ENCODE peak calls at places on chromosomes 11 and 22, in seven cellular contexts. One of them, this sample, is unnamed.

GRCh38 chr11:117096973-117097566 is 1.2 kb downstream of the SIK3 start:
- DNase-seq in CD8-positive, alpha-beta T cell: no peak
- DNase-seq in GF-D8: peak
- DNase-seq in AG20443: no peak
- DNase-seq in substantia nigra: peak
- DNase-seq in A172: no peak
- DNase-seq in HL-60: no peak
- DNase-seq in this sample: no peak

GRCh38 chr22:23117890-23118646 is 23.7 kb downstream of the RSPH14 start:
- DNase-seq in CD8-positive, alpha-beta T cell: no peak
- DNase-seq in GF-D8: no peak
- DNase-seq in AG20443: no peak
- DNase-seq in substantia nigra: no peak
- DNase-seq in A172: no peak
- DNase-seq in HL-60: no peak
- DNase-seq in this sample: no peak

GRCh38 chr11:1639102-1639620 is 9.6 kb downstream of the KRTAP5-5 start:
- DNase-seq in CD8-positive, alpha-beta T cell: no peak
- DNase-seq in GF-D8: no peak
- DNase-seq in AG20443: no peak
- DNase-seq in substantia nigra: no peak
- DNase-seq in A172: no peak
- DNase-seq in HL-60: no peak
- DNase-seq in this sample: no peak

GRCh38 chr11:60925685-60926267 is 1.5 kb downstream of the TMEM132A start:
- DNase-seq in CD8-positive, alpha-beta T cell: no peak
- DNase-seq in GF-D8: no peak
- DNase-seq in AG20443: no peak
- DNase-seq in substantia nigra: no peak
- DNase-seq in A172: peak
- DNase-seq in HL-60: no peak
- DNase-seq in this sample: no peak

GRCh38 chr11:132258865-132259264 is 888.5 kb downstream of the NTM start:
- DNase-seq in CD8-positive, alpha-beta T cell: no peak
- DNase-seq in GF-D8: no peak
- DNase-seq in AG20443: peak
- DNase-seq in substantia nigra: no peak
- DNase-seq in A172: no peak
- DNase-seq in HL-60: no peak
- DNase-seq in this sample: no peak

GRCh38 chr22:47354668-47355387 is 592.4 kb downstream of the TBC1D22A start:
- DNase-seq in CD8-positive, alpha-beta T cell: no peak
- DNase-seq in GF-D8: no peak
- DNase-seq in AG20443: no peak
- DNase-seq in substantia nigra: no peak
- DNase-seq in A172: no peak
- DNase-seq in HL-60: no peak
- DNase-seq in this sample: no peak

GRCh38 chr11:63212742-63213141 is 30.7 kb downstream of the SLC22A25 start:
- DNase-seq in CD8-positive, alpha-beta T cell: no peak
- DNase-seq in GF-D8: no peak
- DNase-seq in AG20443: peak
- DNase-seq in substantia nigra: no peak
- DNase-seq in A172: peak
- DNase-seq in HL-60: peak
- DNase-seq in this sample: no peak

GRCh38 chr11:66637557-66638176 is 836 bp upstream of the RBM4 start:
- DNase-seq in CD8-positive, alpha-beta T cell: no peak
- DNase-seq in GF-D8: no peak
- DNase-seq in AG20443: no peak
- DNase-seq in substantia nigra: no peak
- DNase-seq in A172: no peak
- DNase-seq in HL-60: no peak
- DNase-seq in this sample: no peak

GRCh38 chr11:29017941-29018340 is 909.8 kb downstream of the METTL15 start:
- DNase-seq in CD8-positive, alpha-beta T cell: no peak
- DNase-seq in GF-D8: no peak
- DNase-seq in AG20443: no peak
- DNase-seq in substantia nigra: no peak
- DNase-seq in A172: no peak
- DNase-seq in HL-60: no peak
- DNase-seq in this sample: no peak

GRCh38 chr22:40001800-40002577 is 7.2 kb downstream of the FAM83F start:
- DNase-seq in CD8-positive, alpha-beta T cell: no peak
- DNase-seq in GF-D8: no peak
- DNase-seq in AG20443: no peak
- DNase-seq in substantia nigra: no peak
- DNase-seq in A172: no peak
- DNase-seq in HL-60: no peak
- DNase-seq in this sample: no peak